ENCODE peak calls at places on chromosomes 12 and 14, in five cellular contexts. One of them, this sample, is unnamed. For H3K36me3, the result is how much of the 10 kb centered on the place peaks cover.

GRCh38 chr12:75660107-75660530 is 148.7 kb upstream of the KRR1 start:
- DNase-seq in GM12878: no peak
- DNase-seq in K562: no peak
- DNase-seq in HepG2: no peak
- DNase-seq in HCT116: peak
- DNase-seq in this sample: no peak

GRCh38 chr14:100439781-100440180 is 116.6 kb downstream of the SLC25A47 start:
- DNase-seq in GM12878: no peak
- DNase-seq in K562: no peak
- DNase-seq in HepG2: no peak
- DNase-seq in HCT116: no peak
- DNase-seq in this sample: no peak

GRCh38 chr12:58529897-58530296 is 390.4 kb downstream of the LRIG3 start:
- DNase-seq in GM12878: no peak
- DNase-seq in K562: no peak
- DNase-seq in HepG2: no peak
- DNase-seq in HCT116: no peak
- DNase-seq in this sample: no peak

GRCh38 chr12:123135688-123136087 is 15.2 kb downstream of the PITPNM2 start:
- DNase-seq in GM12878: no peak
- DNase-seq in K562: no peak
- DNase-seq in HepG2: no peak
- DNase-seq in HCT116: no peak
- DNase-seq in this sample: no peak

GRCh38 chr12:1435456-1435855 is 158.9 kb downstream of the FBXL14 start:
- DNase-seq in GM12878: no peak
- DNase-seq in K562: no peak
- DNase-seq in HepG2: peak
- DNase-seq in HCT116: no peak
- DNase-seq in this sample: no peak

GRCh38 chr12:114674201-114675047 is 9.6 kb downstream of the TBX3 start:
- DNase-seq in GM12878: no peak
- DNase-seq in K562: no peak
- DNase-seq in HepG2: no peak
- DNase-seq in HCT116: no peak
- DNase-seq in this sample: no peak

GRCh38 chr14:97251423-97252155 is 454.4 kb downstream of the VRK1 start:
- DNase-seq in GM12878: no peak
- DNase-seq in K562: no peak
- DNase-seq in HepG2: no peak
- DNase-seq in HCT116: no peak
- DNase-seq in this sample: no peak

GRCh38 chr12:43028826-43029225 is 439.3 kb upstream of the PRICKLE1 start:
- DNase-seq in GM12878: no peak
- DNase-seq in K562: no peak
- DNase-seq in HepG2: no peak
- DNase-seq in HCT116: no peak
- DNase-seq in this sample: no peak

GRCh38 chr14:81329640-81330385 is 70.3 kb downstream of the STON2 start:
- DNase-seq in GM12878: no peak
- DNase-seq in K562: no peak
- DNase-seq in HepG2: no peak
- DNase-seq in HCT116: no peak
- DNase-seq in this sample: no peak

GRCh38 chr12:25438638-25439037 is 114.4 kb downstream of the LMNTD1 start:
- DNase-seq in GM12878: no peak
- DNase-seq in K562: no peak
- DNase-seq in HepG2: no peak
- DNase-seq in HCT116: no peak
- DNase-seq in this sample: no peak

GRCh38 chr14:92951912-92952471 is 29.0 kb downstream of the CHGA start:
- DNase-seq in GM12878: peak
- DNase-seq in K562: peak
- DNase-seq in HepG2: peak
- DNase-seq in HCT116: peak
- DNase-seq in this sample: peak

GRCh38 chr14:25943329-25943728 is 654.5 kb downstream of the NOVA1 start:
- DNase-seq in GM12878: no peak
- DNase-seq in K562: no peak
- DNase-seq in HepG2: no peak
- DNase-seq in HCT116: no peak
- DNase-seq in this sample: no peak

GRCh38 chr12:48816148-48816854 is 2.0 kb upstream of the CACNB3 start:
- DNase-seq in GM12878: no peak
- DNase-seq in K562: no peak
- DNase-seq in HepG2: no peak
- DNase-seq in HCT116: no peak
- DNase-seq in this sample: no peak

GRCh38 chr12:70246580-70246979 is 3.3 kb downstream of the CNOT2 start:
- DNase-seq in GM12878: no peak
- DNase-seq in K562: no peak
- DNase-seq in HepG2: no peak
- DNase-seq in HCT116: no peak
- DNase-seq in this sample: no peak

GRCh38 chr14:102116361-102117180 is 23.1 kb upstream of the WDR20 start:
- DNase-seq in GM12878: no peak
- DNase-seq in K562: no peak
- DNase-seq in HepG2: no peak
- DNase-seq in HCT116: no peak
- DNase-seq in this sample: no peak

GRCh38 chr12:103827800-103828440 is 13.1 kb downstream of the NT5DC3 start:
- DNase-seq in GM12878: no peak
- DNase-seq in K562: no peak
- DNase-seq in HepG2: no peak
- DNase-seq in HCT116: no peak
- DNase-seq in this sample: no peak

GRCh38 chr14:25833341-25834121 is 764.3 kb downstream of the NOVA1 start:
- DNase-seq in GM12878: no peak
- DNase-seq in K562: peak
- DNase-seq in HepG2: peak
- DNase-seq in HCT116: no peak
- DNase-seq in this sample: no peak

GRCh38 chr14:31128601-31129526 is 78.7 kb downstream of the HECTD1 start:
- DNase-seq in GM12878: no peak
- DNase-seq in K562: no peak
- DNase-seq in HepG2: no peak
- DNase-seq in HCT116: no peak
- DNase-seq in this sample: no peak
- H3K36me3 ChIP-seq in GM12878: under half
- H3K36me3 ChIP-seq in K562: half or more
- H3K36me3 ChIP-seq in HepG2: under half
- H3K36me3 ChIP-seq in HCT116: under half
- H3K36me3 ChIP-seq in this sample: under half

GRCh38 chr12:93592641-93593396 is 20.3 kb downstream of the SOCS2 start:
- DNase-seq in GM12878: no peak
- DNase-seq in K562: no peak
- DNase-seq in HepG2: no peak
- DNase-seq in HCT116: no peak
- DNase-seq in this sample: no peak

GRCh38 chr12:93595336-93595735 is 22.9 kb downstream of the SOCS2 start:
- DNase-seq in GM12878: no peak
- DNase-seq in K562: no peak
- DNase-seq in HepG2: no peak
- DNase-seq in HCT116: no peak
- DNase-seq in this sample: no peak

GRCh38 chr12:93594766-93595165 is 22.3 kb downstream of the SOCS2 start:
- DNase-seq in GM12878: no peak
- DNase-seq in K562: no peak
- DNase-seq in HepG2: no peak
- DNase-seq in HCT116: no peak
- DNase-seq in this sample: no peak

GRCh38 chr12:93591137-93591868 is 18.8 kb downstream of the SOCS2 start:
- DNase-seq in GM12878: no peak
- DNase-seq in K562: peak
- DNase-seq in HepG2: no peak
- DNase-seq in HCT116: peak
- DNase-seq in this sample: no peak

DNA sequence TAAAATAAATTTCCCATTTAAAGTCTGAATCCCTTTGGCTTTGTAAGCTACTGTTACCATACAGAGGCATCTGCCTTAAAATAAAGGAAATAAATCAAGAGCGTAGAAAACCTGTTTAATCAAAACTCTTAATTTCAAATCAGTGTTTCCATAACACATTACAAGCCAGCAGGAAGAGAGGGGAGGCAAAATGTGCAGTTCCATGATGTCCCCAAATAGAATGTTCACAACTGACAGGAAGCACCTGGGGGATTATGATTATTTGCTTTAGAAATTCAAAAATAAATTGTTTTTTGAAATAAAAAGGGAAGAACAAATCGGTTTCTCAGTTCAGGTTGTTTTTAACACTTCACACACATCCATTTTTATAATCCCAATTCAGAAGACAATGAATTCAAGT is 21.4 kb downstream of the SOCS2 start:
- DNase-seq in GM12878: no peak
- DNase-seq in K562: no peak
- DNase-seq in HepG2: no peak
- DNase-seq in HCT116: no peak
- DNase-seq in this sample: no peak
- TF ChIP-seq SIN3A in GM12878: no peak
- TF ChIP-seq SIN3A in K562: no peak
- TF ChIP-seq SIN3A in HepG2: no peak
- TF ChIP-seq SIN3A in HCT116: no peak
- TF ChIP-seq SIN3A in this sample: no peak

DNA sequence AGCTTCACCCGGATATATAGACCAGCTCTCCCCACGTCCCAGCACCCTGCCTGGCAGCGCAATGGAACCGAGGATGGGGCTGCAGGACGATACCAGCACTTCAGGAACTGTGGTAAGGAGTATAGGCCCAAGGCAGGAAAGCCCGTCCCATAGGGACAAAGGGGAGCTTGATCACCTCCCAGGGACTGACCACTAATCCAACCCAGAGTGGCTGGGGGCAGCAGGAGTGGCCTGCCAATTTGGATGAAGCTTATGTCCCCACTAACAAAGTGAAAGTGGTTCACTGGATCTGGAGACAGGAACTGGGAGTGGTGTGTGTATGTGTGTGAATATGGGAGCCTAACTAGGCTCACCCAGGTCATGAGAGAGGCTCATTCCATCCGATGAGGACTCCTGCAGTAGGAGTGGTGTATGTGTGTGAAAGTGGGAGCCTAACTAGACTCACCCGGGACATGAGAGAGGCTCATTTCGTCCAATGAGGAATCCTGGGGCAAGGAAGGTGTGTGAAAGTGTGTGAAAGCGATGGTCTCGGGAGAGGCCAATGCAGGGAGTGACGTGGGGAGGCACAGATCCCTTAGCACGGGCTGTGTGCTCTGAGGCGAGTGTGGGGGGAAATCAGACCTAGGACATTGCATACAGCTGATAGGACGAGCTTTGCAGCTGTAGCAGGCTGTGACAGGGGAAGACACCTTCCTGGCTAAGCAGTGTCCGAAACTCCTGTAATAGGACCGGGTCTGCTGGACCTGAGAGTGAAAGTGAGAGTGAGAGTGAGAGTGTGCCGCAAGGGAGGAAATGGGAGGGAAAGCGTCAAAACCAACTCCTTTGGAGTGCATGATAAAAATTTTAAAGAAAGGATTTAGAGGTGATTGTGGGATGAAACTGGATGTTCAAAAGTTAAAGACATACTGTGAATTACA is 25.7 kb downstream of the KLRK1 start:
- DNase-seq in GM12878: peak
- DNase-seq in K562: peak
- DNase-seq in HepG2: peak
- DNase-seq in HCT116: no peak
- DNase-seq in this sample: peak
- H3K4me3 ChIP-seq in GM12878: peak
- H3K4me3 ChIP-seq in K562: peak
- H3K4me3 ChIP-seq in HepG2: peak
- H3K4me3 ChIP-seq in HCT116: peak
- H3K4me3 ChIP-seq in this sample: peak

DNA sequence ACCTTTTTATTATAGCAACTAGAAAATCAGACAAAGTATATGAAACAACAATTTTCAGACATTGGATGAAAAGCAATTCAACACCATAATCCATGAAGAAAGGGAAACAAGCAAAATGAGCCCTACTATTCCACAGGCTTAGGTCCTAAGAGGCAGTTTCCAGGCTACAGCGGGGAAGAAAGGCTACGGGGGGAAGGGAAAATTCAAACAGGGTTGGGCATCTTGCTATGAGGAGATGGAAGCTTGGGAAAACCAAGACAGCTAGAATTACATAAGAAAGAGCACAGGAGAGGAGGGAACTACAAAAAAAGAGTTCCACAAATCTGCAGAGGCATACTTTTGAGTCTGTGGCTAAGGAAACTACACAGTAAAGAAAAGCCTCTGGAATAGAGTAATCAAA is 356.0 kb upstream of the CLEC14A start:
- DNase-seq in GM12878: no peak
- DNase-seq in K562: no peak
- DNase-seq in HepG2: no peak
- DNase-seq in HCT116: no peak
- DNase-seq in this sample: no peak
- H3K36me3 ChIP-seq in GM12878: under half
- H3K36me3 ChIP-seq in K562: under half
- H3K36me3 ChIP-seq in HepG2: under half
- H3K36me3 ChIP-seq in HCT116: under half
- H3K36me3 ChIP-seq in this sample: under half

DNA sequence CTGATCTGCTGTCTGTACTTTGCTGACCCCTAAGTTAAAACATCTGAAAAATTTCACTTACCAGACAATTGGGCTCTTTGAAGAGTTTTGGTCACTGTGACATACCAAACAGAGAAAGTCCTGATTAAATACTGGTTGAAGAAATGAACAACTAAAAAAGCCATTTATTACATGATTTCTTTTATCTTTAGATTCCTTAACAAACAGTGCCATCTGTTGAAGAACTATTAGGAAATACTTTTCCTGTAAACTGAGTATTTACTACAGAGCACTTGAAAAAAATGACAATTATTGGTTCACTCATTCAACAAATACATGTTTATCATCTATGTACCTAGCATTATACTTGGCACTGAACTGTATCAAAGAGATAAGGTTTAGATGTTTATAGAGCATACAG is 6.5 kb upstream of the WASHC4 start:
- DNase-seq in GM12878: no peak
- DNase-seq in K562: no peak
- DNase-seq in HepG2: no peak
- DNase-seq in HCT116: no peak
- DNase-seq in this sample: no peak
- TF ChIP-seq SIN3A in GM12878: no peak
- TF ChIP-seq SIN3A in K562: no peak
- TF ChIP-seq SIN3A in HepG2: no peak
- TF ChIP-seq SIN3A in HCT116: no peak
- TF ChIP-seq SIN3A in this sample: no peak